ENCODE peak calls at places on chromosomes 11 and 22, in five cellular contexts. Z is dorsolateral prefrontal cortex, H is choroid plexus epithelial cell, N is HepG2, W is prostate gland. X is an unnamed sample.
A peak's percentile ranks its signal among the peaks of the same experiment; 100 is the strongest.

GRCh38 chr22:37148031-37148651 is 1.6 kb downstream of the IL2RB start:
- DNase-seq in W (no peak), Z (no peak), N (no peak), H (no peak), X (no peak)

GRCh38 chr11:57248780-57249383 is 11.8 kb upstream of the APLNR start:
- DNase-seq in W (peak; percentile 24), H (peak; percentile 70), Z (peak; percentile 73), N (peak; percentile 45), X (peak; percentile 54)

GRCh38 chr11:4416306-4416705 is 22.8 kb upstream of the TRIM21 start:
- DNase-seq in H (no peak), Z (no peak), N (no peak), W (no peak), X (no peak)

GRCh38 chr11:587978-588380 is 11.7 kb downstream of the PHRF1 start:
- DNase-seq in N (peak; percentile 96), H (peak; percentile 93), W (no peak), Z (no peak), X (peak; percentile 47)

GRCh38 chr11:79561496-79561895 is 120.7 kb upstream of the TENM4 start:
- DNase-seq in Z (no peak), H (no peak), N (no peak), W (no peak), X (no peak)

GRCh38 chr11:2376751-2377451 is at the start of gene CD81:
- DNase-seq in W (no peak), H (peak; percentile 51), N (no peak), Z (peak; percentile 79), X (no peak)

GRCh38 chr22:23071163-23072034 is 1.1 kb downstream of the GNAZ start:
- DNase-seq in N (no peak), H (no peak), W (no peak), Z (peak; percentile 46), X (no peak)

GRCh38 chr22:39216143-39216490 is 28.7 kb downstream of the PDGFB start:
- DNase-seq in W (no peak), N (no peak), H (no peak), Z (no peak), X (no peak)

GRCh38 chr11:30488304-30488998 is 97.7 kb downstream of the MPPED2 start:
- DNase-seq in Z (no peak), N (peak; percentile 93), W (peak; percentile 85), H (peak; percentile 94), X (peak; percentile 76)

GRCh38 chr11:84383571-84383970 is 1097.4 kb upstream of the CCDC90B start:
- DNase-seq in H (peak; percentile 26), Z (no peak), N (no peak), W (no peak), X (peak; percentile 23)

GRCh38 chr11:112785104-112785503 is 176.1 kb upstream of the NCAM1 start:
- DNase-seq in H (no peak), N (no peak), W (no peak), Z (no peak), X (peak; percentile 13)

GRCh38 chr22:50440544-50441249 is 34.1 kb downstream of the SBF1 start:
- DNase-seq in H (no peak), W (no peak), N (no peak), Z (no peak), X (no peak)

GRCh38 chr11:86192858-86193257 is 51.7 kb upstream of the EED start:
- DNase-seq in H (no peak), N (no peak), W (no peak), Z (no peak), X (no peak)

GRCh38 chr22:31628969-31629723 is 32.9 kb downstream of the PISD start:
- DNase-seq in N (no peak), Z (no peak), W (no peak), H (no peak), X (no peak)

GRCh38 chr11:127651888-127652221 is 651.3 kb upstream of the KIRREL3 start:
- DNase-seq in W (no peak), N (no peak), H (no peak), Z (no peak), X (no peak)

GRCh38 chr11:123624974-123625373 is 29.4 kb downstream of the SCN3B start:
- DNase-seq in N (no peak), H (peak; percentile 7), W (no peak), Z (no peak), X (no peak)

GRCh38 chr11:121814962-121815361 is 301.1 kb downstream of the BLID start:
- DNase-seq in N (no peak), Z (no peak), H (peak; percentile 17), W (no peak), X (peak; percentile 10)

GRCh38 chr11:72308226-72309073 is 64.5 kb upstream of the PHOX2A start:
- DNase-seq in Z (peak; percentile 65), N (no peak), W (no peak), H (peak; percentile 89), X (peak; percentile 91)

GRCh38 chr11:71456831-71457230 is 3.8 kb downstream of the NADSYN1 start:
- DNase-seq in H (no peak), W (no peak), N (no peak), Z (no peak), X (no peak)

DNA sequence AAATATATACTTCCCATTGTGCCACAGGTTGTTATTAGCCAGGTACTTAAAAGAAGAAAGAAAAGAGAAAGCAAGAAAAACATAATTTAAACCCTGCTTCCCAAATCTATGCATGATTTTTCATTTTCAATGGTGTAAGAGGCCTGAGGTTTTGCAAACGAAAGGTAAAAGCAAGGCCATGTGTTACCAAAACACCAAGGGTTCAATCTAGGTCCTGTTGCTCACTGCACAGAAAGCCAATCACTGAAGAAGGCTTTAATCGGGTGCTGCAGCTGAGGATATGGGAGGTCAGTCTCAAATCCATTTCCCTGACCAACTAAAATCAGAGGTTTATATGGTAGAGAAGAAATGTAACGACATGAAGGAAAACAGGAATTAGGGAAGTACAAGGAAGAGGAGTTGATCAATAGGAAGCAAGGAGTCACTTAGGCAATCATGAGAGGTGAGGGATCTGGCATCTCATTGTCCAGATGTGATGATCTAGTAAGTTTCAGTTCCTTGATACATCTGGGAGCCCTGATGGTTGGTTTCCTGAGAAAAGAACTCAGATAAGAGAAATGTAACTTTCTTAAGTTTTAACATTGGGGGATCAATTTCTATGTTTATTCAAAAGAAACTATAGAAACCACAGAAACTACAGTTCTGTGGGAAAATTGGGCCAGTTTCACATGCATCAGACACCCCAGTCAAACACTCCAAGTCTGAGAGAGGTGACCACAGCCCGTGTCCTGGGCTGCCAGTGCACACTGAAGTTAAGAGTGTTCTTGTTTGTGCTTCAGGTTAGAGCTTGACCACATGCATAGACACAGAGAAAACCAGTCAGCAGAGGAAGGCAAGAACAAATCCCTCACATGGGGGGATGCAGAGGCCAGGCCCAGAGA is 18.1 kb upstream of the DKK3 start:
- DNase-seq in Z (no peak), W (no peak), N (no peak), H (no peak), X (peak; percentile 41)
- H3K4me3 ChIP-seq in Z (no peak overlapping the region), W (no peak overlapping the region), N (no peak overlapping the region), H (no peak overlapping the region), X (no peak overlapping the region)

GRCh38 chr22:43183496-43184263 is 3.3 kb downstream of the TTLL12 start:
- DNase-seq in N (peak; percentile 67), H (peak; percentile 68), W (no peak), Z (no peak), X (peak; percentile 45)

GRCh38 chr22:43187171-43188099 is 501 bp upstream of the TTLL12 start:
- DNase-seq in W (peak; percentile 91), N (peak; percentile 87), Z (peak; percentile 96), H (peak; percentile 96), X (peak; percentile 95)

GRCh38 chr22:43188829-43189545 is 2.1 kb upstream of the TTLL12 start:
- DNase-seq in H (no peak), W (no peak), N (peak; percentile 47), Z (no peak), X (no peak)

GRCh38 chr22:43185860-43186261 is 1.1 kb downstream of the TTLL12 start:
- DNase-seq in Z (peak; percentile 45), W (peak; percentile 86), H (peak; percentile 37), N (peak; percentile 45), X (no peak)

DNA sequence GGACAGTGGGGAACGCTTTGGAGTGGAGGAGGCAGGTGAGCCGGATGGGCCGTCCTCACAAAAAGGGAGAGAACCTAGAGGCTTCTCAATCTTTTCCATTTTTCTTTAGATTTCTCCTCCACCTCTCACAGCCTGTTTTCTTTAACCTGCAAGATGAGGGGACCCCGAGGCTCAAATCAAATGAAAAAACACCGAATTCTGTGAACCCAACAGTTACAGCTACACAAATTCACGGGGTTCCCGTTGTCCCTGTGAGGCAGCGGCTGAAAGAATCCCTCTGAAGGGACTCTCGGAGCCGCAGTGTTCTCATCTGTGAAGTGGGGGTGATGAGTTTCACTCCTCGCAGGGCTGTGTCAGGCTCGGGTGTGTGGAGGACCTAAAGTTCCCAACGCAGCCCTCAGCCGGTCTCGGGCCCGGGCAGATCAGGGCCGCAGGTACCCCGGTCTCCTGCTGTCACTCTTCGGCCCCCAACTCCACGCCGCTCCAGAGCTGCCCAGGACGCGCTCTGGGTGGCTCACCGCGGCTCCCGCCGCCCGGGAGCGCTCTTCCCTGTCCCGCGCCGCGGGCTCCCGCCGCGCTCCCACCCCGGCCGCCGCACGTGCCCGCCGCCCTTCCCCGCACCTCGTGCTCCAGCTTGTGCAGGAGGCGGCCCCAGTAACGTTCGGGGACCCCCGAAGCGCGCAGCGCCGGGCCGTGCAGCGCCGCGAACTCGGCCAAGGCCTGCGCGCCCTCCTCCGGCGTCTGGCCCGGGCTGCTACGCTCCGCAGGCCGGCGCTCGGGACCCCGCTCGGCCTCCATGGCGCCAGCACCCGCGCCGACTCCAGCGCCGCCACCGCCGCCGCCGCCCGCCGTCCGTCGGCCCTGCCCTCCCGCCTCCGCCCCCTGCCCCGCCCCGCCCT is at the start of gene TTLL12:
- DNase-seq in Z (no peak), N (no peak), W (peak; percentile 56), H (peak; percentile 50), X (peak; percentile 35)
- TF ChIP-seq CTCF in Z (no peak), N (no peak), W (no peak), H (no peak), X (no peak)

GRCh38 chr22:42945027-42945426 is 69.9 kb downstream of the PACSIN2 start:
- DNase-seq in N (no peak), H (no peak), W (no peak), Z (no peak), X (no peak)

GRCh38 chr22:42945736-42946135 is 69.2 kb downstream of the PACSIN2 start:
- DNase-seq in H (no peak), Z (no peak), N (no peak), W (no peak), X (no peak)

GRCh38 chr22:42947211-42947990 is 67.5 kb downstream of the PACSIN2 start:
- DNase-seq in H (peak; percentile 59), N (peak; percentile 87), Z (no peak), W (no peak), X (no peak)

GRCh38 chr22:42948205-42948804 is 66.6 kb downstream of the PACSIN2 start:
- DNase-seq in Z (no peak), W (no peak), N (no peak), H (no peak), X (no peak)

DNA sequence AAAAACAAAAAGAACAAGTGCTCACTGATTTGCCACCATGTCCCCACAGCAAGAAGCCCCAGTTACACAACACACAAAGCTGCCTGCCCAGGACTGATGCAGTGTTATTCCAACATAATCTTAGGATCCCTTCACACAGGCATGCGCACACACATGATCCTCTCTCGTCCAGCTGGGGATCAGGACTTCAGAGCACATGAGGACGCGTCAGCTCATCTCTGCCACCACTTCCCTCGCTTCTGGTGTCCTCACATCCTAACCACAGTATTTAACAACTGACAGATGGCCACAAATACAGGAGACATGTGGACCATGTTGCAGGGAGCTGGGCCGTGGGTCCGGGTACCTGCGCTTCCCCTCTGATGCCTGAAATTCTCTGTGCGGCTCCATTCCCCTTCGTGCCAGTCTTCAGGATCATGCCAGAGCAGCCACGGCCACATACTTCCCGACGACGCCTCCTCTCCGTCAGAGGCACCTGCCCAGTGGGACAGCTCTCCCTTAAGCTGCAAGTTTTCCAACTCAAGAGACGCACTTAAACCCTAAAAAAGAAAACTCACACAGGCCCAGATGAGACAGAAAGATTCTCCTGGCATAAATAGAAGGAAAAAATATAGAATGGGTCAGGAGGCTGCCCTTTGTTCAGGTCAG is 68.3 kb downstream of the PACSIN2 start:
- DNase-seq in H (no peak), Z (no peak), W (no peak), N (no peak), X (no peak)
- H3K4me3 ChIP-seq in H (no peak overlapping the region), Z (no peak overlapping the region), W (no peak overlapping the region), N (no peak overlapping the region), X (no peak overlapping the region)

GRCh38 chr11:27720277-27720830 is 20.1 kb upstream of the BDNF start:
- DNase-seq in W (no peak), N (no peak), Z (no peak), H (peak; percentile 69), X (peak; percentile 64)
- TF ChIP-seq CTCF in W (no peak), N (no peak), Z (no peak), H (peak; percentile 43), X (peak; percentile 37)

X was measured in astrocyte of the spinal cord.